ENCODE peak calls at places on chromosomes 11 and 22, in four cellular contexts. One of them, this sample, is unnamed.

GRCh38 chr11:19953909-19954308 is 206.4 kb downstream of the DBX1 start:
- DNase-seq in occipital lobe: no peak
- DNase-seq in stimulated activated CD4-positive, alpha-beta T cell treated with anti-CD3 and anti-CD28 coated beads, Interleukin-15, amount 100 ng/mL, for 1 hour: no peak
- DNase-seq in colonic mucosa: no peak
- DNase-seq in this sample: peak; percentile 22

GRCh38 chr11:25593221-25593620 is 738.7 kb upstream of the ANO3 start:
- DNase-seq in stimulated activated CD4-positive, alpha-beta T cell treated with anti-CD3 and anti-CD28 coated beads, Interleukin-15, amount 100 ng/mL, for 1 hour: no peak
- DNase-seq in colonic mucosa: no peak
- DNase-seq in occipital lobe: no peak
- DNase-seq in this sample: no peak

GRCh38 chr22:43171607-43172006 is 15.3 kb downstream of the TTLL12 start:
- DNase-seq in colonic mucosa: peak; percentile 94
- DNase-seq in occipital lobe: no peak
- DNase-seq in stimulated activated CD4-positive, alpha-beta T cell treated with anti-CD3 and anti-CD28 coated beads, Interleukin-15, amount 100 ng/mL, for 1 hour: no peak
- DNase-seq in this sample: no peak

GRCh38 chr11:74735566-74735965 is 4.3 kb upstream of the CHRDL2 start:
- DNase-seq in stimulated activated CD4-positive, alpha-beta T cell treated with anti-CD3 and anti-CD28 coated beads, Interleukin-15, amount 100 ng/mL, for 1 hour: no peak
- DNase-seq in colonic mucosa: no peak
- DNase-seq in occipital lobe: no peak
- DNase-seq in this sample: no peak

GRCh38 chr22:50481440-50482106 is at the start of gene ADM2:
- DNase-seq in colonic mucosa: peak; percentile 67
- DNase-seq in occipital lobe: no peak
- DNase-seq in stimulated activated CD4-positive, alpha-beta T cell treated with anti-CD3 and anti-CD28 coated beads, Interleukin-15, amount 100 ng/mL, for 1 hour: peak; percentile 60
- DNase-seq in this sample: no peak

GRCh38 chr22:32607086-32607485 is 132.5 kb downstream of the FBXO7 start:
- DNase-seq in colonic mucosa: no peak
- DNase-seq in stimulated activated CD4-positive, alpha-beta T cell treated with anti-CD3 and anti-CD28 coated beads, Interleukin-15, amount 100 ng/mL, for 1 hour: no peak
- DNase-seq in occipital lobe: no peak
- DNase-seq in this sample: no peak

GRCh38 chr11:69999721-70000120 is 78.4 kb upstream of the ANO1 start:
- DNase-seq in stimulated activated CD4-positive, alpha-beta T cell treated with anti-CD3 and anti-CD28 coated beads, Interleukin-15, amount 100 ng/mL, for 1 hour: no peak
- DNase-seq in occipital lobe: no peak
- DNase-seq in colonic mucosa: no peak
- DNase-seq in this sample: no peak

GRCh38 chr11:78399136-78399535 is 18.5 kb downstream of the GAB2 start:
- DNase-seq in colonic mucosa: no peak
- DNase-seq in stimulated activated CD4-positive, alpha-beta T cell treated with anti-CD3 and anti-CD28 coated beads, Interleukin-15, amount 100 ng/mL, for 1 hour: no peak
- DNase-seq in occipital lobe: no peak
- DNase-seq in this sample: no peak

GRCh38 chr11:133991101-133991500 is 34.3 kb upstream of the IGSF9B start:
- DNase-seq in occipital lobe: no peak
- DNase-seq in stimulated activated CD4-positive, alpha-beta T cell treated with anti-CD3 and anti-CD28 coated beads, Interleukin-15, amount 100 ng/mL, for 1 hour: no peak
- DNase-seq in colonic mucosa: no peak
- DNase-seq in this sample: no peak

GRCh38 chr11:116986521-116987105 is 111.6 kb downstream of the SIK3 start:
- DNase-seq in occipital lobe: no peak
- DNase-seq in colonic mucosa: no peak
- DNase-seq in stimulated activated CD4-positive, alpha-beta T cell treated with anti-CD3 and anti-CD28 coated beads, Interleukin-15, amount 100 ng/mL, for 1 hour: no peak
- DNase-seq in this sample: no peak

GRCh38 chr11:32884770-32885384 is 7.7 kb upstream of the QSER1 start:
- DNase-seq in occipital lobe: no peak
- DNase-seq in stimulated activated CD4-positive, alpha-beta T cell treated with anti-CD3 and anti-CD28 coated beads, Interleukin-15, amount 100 ng/mL, for 1 hour: no peak
- DNase-seq in colonic mucosa: no peak
- DNase-seq in this sample: no peak

GRCh38 chr11:133977067-133977681 is 20.4 kb upstream of the IGSF9B start:
- DNase-seq in colonic mucosa: no peak
- DNase-seq in occipital lobe: no peak
- DNase-seq in stimulated activated CD4-positive, alpha-beta T cell treated with anti-CD3 and anti-CD28 coated beads, Interleukin-15, amount 100 ng/mL, for 1 hour: no peak
- DNase-seq in this sample: no peak

GRCh38 chr11:74932797-74933196 is 16.1 kb downstream of the XRRA1 start:
- DNase-seq in occipital lobe: no peak
- DNase-seq in stimulated activated CD4-positive, alpha-beta T cell treated with anti-CD3 and anti-CD28 coated beads, Interleukin-15, amount 100 ng/mL, for 1 hour: no peak
- DNase-seq in colonic mucosa: no peak
- DNase-seq in this sample: no peak

GRCh38 chr22:36360871-36361383 is 26.8 kb downstream of the MYH9 start:
- DNase-seq in occipital lobe: no peak
- DNase-seq in colonic mucosa: no peak
- DNase-seq in stimulated activated CD4-positive, alpha-beta T cell treated with anti-CD3 and anti-CD28 coated beads, Interleukin-15, amount 100 ng/mL, for 1 hour: no peak
- DNase-seq in this sample: no peak

GRCh38 chr11:8102296-8102915 is 21.4 kb downstream of the TUB start:
- DNase-seq in occipital lobe: no peak
- DNase-seq in stimulated activated CD4-positive, alpha-beta T cell treated with anti-CD3 and anti-CD28 coated beads, Interleukin-15, amount 100 ng/mL, for 1 hour: no peak
- DNase-seq in colonic mucosa: no peak
- DNase-seq in this sample: no peak

GRCh38 chr22:27480487-27480886 is 321.1 kb downstream of the MN1 start:
- DNase-seq in occipital lobe: peak; percentile 18
- DNase-seq in stimulated activated CD4-positive, alpha-beta T cell treated with anti-CD3 and anti-CD28 coated beads, Interleukin-15, amount 100 ng/mL, for 1 hour: no peak
- DNase-seq in colonic mucosa: no peak
- DNase-seq in this sample: no peak

GRCh38 chr11:36750349-36750748 is 152.3 kb upstream of the RAG2 start:
- DNase-seq in colonic mucosa: no peak
- DNase-seq in occipital lobe: no peak
- DNase-seq in stimulated activated CD4-positive, alpha-beta T cell treated with anti-CD3 and anti-CD28 coated beads, Interleukin-15, amount 100 ng/mL, for 1 hour: no peak
- DNase-seq in this sample: no peak

GRCh38 chr22:48581206-48581766 is 1246.4 kb downstream of the BRD1 start:
- DNase-seq in stimulated activated CD4-positive, alpha-beta T cell treated with anti-CD3 and anti-CD28 coated beads, Interleukin-15, amount 100 ng/mL, for 1 hour: no peak
- DNase-seq in colonic mucosa: no peak
- DNase-seq in occipital lobe: no peak
- DNase-seq in this sample: no peak

GRCh38 chr22:45072322-45072903 is 62.6 kb upstream of the PHF21B start:
- DNase-seq in stimulated activated CD4-positive, alpha-beta T cell treated with anti-CD3 and anti-CD28 coated beads, Interleukin-15, amount 100 ng/mL, for 1 hour: no peak
- DNase-seq in colonic mucosa: no peak
- DNase-seq in occipital lobe: peak; percentile 66
- DNase-seq in this sample: peak; percentile 28

GRCh38 chr11:103959279-103959930 is 77.0 kb upstream of the DDI1 start:
- DNase-seq in occipital lobe: no peak
- DNase-seq in colonic mucosa: no peak
- DNase-seq in stimulated activated CD4-positive, alpha-beta T cell treated with anti-CD3 and anti-CD28 coated beads, Interleukin-15, amount 100 ng/mL, for 1 hour: no peak
- DNase-seq in this sample: no peak

GRCh38 chr11:19232910-19233503 is 7.7 kb downstream of the E2F8 start:
- DNase-seq in stimulated activated CD4-positive, alpha-beta T cell treated with anti-CD3 and anti-CD28 coated beads, Interleukin-15, amount 100 ng/mL, for 1 hour: no peak
- DNase-seq in colonic mucosa: no peak
- DNase-seq in occipital lobe: no peak
- DNase-seq in this sample: no peak

GRCh38 chr11:94402355-94402754 is 1.1 kb upstream of the GPR83 start:
- DNase-seq in stimulated activated CD4-positive, alpha-beta T cell treated with anti-CD3 and anti-CD28 coated beads, Interleukin-15, amount 100 ng/mL, for 1 hour: no peak
- DNase-seq in occipital lobe: no peak
- DNase-seq in colonic mucosa: no peak
- DNase-seq in this sample: no peak

GRCh38 chr11:128714881-128715280 is 21.0 kb downstream of the FLI1 start:
- DNase-seq in stimulated activated CD4-positive, alpha-beta T cell treated with anti-CD3 and anti-CD28 coated beads, Interleukin-15, amount 100 ng/mL, for 1 hour: no peak
- DNase-seq in colonic mucosa: no peak
- DNase-seq in occipital lobe: no peak
- DNase-seq in this sample: no peak

GRCh38 chr11:27429740-27430451 is 42.7 kb downstream of the LGR4 start:
- DNase-seq in occipital lobe: no peak
- DNase-seq in colonic mucosa: no peak
- DNase-seq in stimulated activated CD4-positive, alpha-beta T cell treated with anti-CD3 and anti-CD28 coated beads, Interleukin-15, amount 100 ng/mL, for 1 hour: no peak
- DNase-seq in this sample: no peak

GRCh38 chr11:111565111-111565720 is 24.7 kb downstream of the LAYN start:
- DNase-seq in colonic mucosa: peak; percentile 73
- DNase-seq in stimulated activated CD4-positive, alpha-beta T cell treated with anti-CD3 and anti-CD28 coated beads, Interleukin-15, amount 100 ng/mL, for 1 hour: peak; percentile 35
- DNase-seq in occipital lobe: peak; percentile 7
- DNase-seq in this sample: peak; percentile 27

GRCh38 chr11:40227730-40228129 is 1231.7 kb downstream of the LRRC4C start:
- DNase-seq in stimulated activated CD4-positive, alpha-beta T cell treated with anti-CD3 and anti-CD28 coated beads, Interleukin-15, amount 100 ng/mL, for 1 hour: no peak
- DNase-seq in colonic mucosa: no peak
- DNase-seq in occipital lobe: no peak
- DNase-seq in this sample: no peak

GRCh38 chr11:31805037-31805628 is 6.0 kb downstream of the PAX6 start:
- DNase-seq in stimulated activated CD4-positive, alpha-beta T cell treated with anti-CD3 and anti-CD28 coated beads, Interleukin-15, amount 100 ng/mL, for 1 hour: no peak
- DNase-seq in occipital lobe: no peak
- DNase-seq in colonic mucosa: no peak
- DNase-seq in this sample: no peak

GRCh38 chr11:111934301-111934700 is 2.8 kb upstream of the DIXDC1 start:
- DNase-seq in occipital lobe: no peak
- DNase-seq in stimulated activated CD4-positive, alpha-beta T cell treated with anti-CD3 and anti-CD28 coated beads, Interleukin-15, amount 100 ng/mL, for 1 hour: no peak
- DNase-seq in colonic mucosa: no peak
- DNase-seq in this sample: no peak

GRCh38 chr11:43797337-43797736 is 83.3 kb upstream of the ALKBH3 start:
- DNase-seq in occipital lobe: no peak
- DNase-seq in colonic mucosa: no peak
- DNase-seq in stimulated activated CD4-positive, alpha-beta T cell treated with anti-CD3 and anti-CD28 coated beads, Interleukin-15, amount 100 ng/mL, for 1 hour: no peak
- DNase-seq in this sample: no peak

GRCh38 chr11:70713988-70714665 is 315.8 kb downstream of the CTTN start:
- DNase-seq in colonic mucosa: no peak
- DNase-seq in occipital lobe: no peak
- DNase-seq in stimulated activated CD4-positive, alpha-beta T cell treated with anti-CD3 and anti-CD28 coated beads, Interleukin-15, amount 100 ng/mL, for 1 hour: no peak
- DNase-seq in this sample: no peak

This sample was measured in anterior cingulate cortex.